ENCODE peak calls at places on chromosomes 11 and 22, in five cellular contexts. L is HepG2, K is K562, F is SK-N-SH, E is GM12878. Q is an unnamed sample.

GRCh38 chr11:130554241-130555055 is 106.0 kb downstream of the ADAMTS15 start:
- DNase-seq in L (no peak), K (no peak), F (no peak), E (no peak), Q (peak)

GRCh38 chr22:30949934-30950660 is 18.5 kb downstream of the MORC2 start:
- DNase-seq in L (no peak), K (no peak), F (no peak), E (no peak), Q (no peak)

GRCh38 chr11:118051136-118051610 is 25.7 kb upstream of the TMPRSS4 start:
- DNase-seq in L (no peak), K (no peak), F (no peak), E (no peak), Q (no peak)

GRCh38 chr11:122811721-122812120 is 26.6 kb upstream of the CRTAM start:
- DNase-seq in L (no peak), K (no peak), F (no peak), E (no peak), Q (no peak)

GRCh38 chr11:27718346-27718852 is 18.1 kb upstream of the BDNF start:
- DNase-seq in L (no peak), K (no peak), F (peak), E (no peak), Q (peak)

GRCh38 chr11:61532136-61533038 is 23.8 kb downstream of the LRRC10B start:
- DNase-seq in L (peak), K (peak), F (peak), E (no peak), Q (no peak)

GRCh38 chr11:83054001-83054400 is 17.7 kb downstream of the RAB30 start:
- DNase-seq in L (no peak), K (no peak), F (no peak), E (no peak), Q (no peak)

GRCh38 chr11:109934151-109934550 is 159.0 kb upstream of the ZC3H12C start:
- DNase-seq in L (no peak), K (no peak), F (no peak), E (no peak), Q (no peak)

GRCh38 chr11:13963169-13963948 is 836 bp downstream of the SPON1 start:
- DNase-seq in L (no peak), K (peak), F (peak), E (no peak), Q (peak)

DNA sequence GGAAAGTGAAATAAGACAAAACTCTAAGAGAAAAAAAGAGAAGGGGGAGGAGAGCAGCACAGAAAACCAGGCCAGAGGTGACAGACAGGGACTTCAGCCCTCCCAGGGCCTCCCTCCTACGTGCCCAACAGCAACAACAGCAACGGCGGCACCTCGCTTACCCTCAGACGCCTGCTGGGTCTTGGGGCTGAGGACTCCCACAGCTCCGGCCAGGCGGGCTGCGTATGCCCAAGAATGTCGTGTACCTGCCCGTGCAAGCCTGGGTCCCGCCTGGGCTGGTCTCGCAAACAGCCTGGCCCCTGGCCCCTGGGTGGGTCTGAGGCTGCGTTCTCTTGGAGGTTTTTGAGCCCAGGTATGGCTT is 30.5 kb downstream of the ARAP1 start:
- DNase-seq in L (no peak), K (no peak), F (no peak), E (no peak), Q (no peak)
- TF ChIP-seq MXI1 in L (no peak), K (no peak), F (no peak), E (no peak), Q (no peak)

GRCh38 chr11:120715239-120715638 is 203.7 kb downstream of the GRIK4 start:
- DNase-seq in L (peak), K (peak), F (peak), E (no peak), Q (no peak)
- TF ChIP-seq MXI1 in L (no peak), K (no peak), F (no peak), E (no peak), Q (no peak)

DNA sequence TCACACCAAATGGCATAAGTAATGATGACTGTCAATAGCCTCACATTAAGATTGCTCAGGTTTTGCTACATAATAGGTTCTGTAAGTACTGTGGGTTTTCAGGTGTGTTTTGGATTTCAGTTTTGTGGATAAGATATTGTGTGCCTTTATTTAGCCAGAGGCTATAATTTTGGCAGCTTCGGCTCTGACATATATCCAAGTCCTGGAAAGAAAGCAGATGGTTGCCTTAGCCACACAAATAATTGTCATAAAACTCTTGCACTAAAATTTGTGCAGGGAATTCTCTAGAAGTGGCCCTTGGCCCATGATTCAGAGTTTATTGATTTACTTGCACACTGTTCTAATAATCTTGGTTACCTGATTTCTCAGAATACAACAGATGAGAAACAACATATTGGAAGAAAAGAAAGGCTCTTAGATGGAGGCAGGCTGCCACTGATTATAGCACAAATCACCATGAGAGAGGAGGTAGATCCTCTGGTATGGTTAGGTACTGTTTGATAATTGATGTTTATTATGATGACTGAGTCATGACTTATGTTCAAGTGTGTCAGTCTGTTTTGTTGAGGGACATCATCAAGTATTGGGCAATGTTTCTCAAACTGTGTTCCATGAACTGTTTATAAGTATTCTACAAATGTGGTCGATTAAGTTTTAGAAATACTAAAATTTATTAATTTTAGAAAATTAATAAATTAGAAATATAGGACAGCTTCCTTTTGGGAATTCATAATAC is 9.7 kb downstream of the REXO2 start:
- DNase-seq in L (no peak), K (no peak), F (no peak), E (no peak), Q (peak)
- TF ChIP-seq MXI1 in L (no peak), K (no peak), F (no peak), E (no peak), Q (no peak)

DNA sequence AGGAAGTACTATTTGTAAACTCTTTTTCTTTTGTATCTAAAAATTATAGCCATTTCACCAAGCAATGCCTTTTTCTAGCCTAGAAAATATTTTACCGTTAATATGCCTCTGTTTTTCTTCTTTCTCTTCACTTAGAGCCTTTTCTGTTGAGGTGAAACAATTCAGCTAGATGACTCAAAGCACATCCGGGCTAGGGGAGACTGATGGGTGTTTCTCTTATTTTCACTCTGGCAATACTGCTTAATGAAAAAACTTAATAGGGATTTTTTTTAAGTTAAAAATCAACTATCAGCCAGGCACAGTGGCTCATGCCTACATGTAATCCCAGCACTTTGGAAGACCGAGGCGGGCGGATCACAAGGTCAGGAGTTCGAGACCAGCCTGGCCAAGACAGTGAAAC is 93.3 kb downstream of the SGSM3 start:
- DNase-seq in L (no peak), K (no peak), F (no peak), E (no peak), Q (no peak)
- TF ChIP-seq MXI1 in L (no peak), K (no peak), F (no peak), E (no peak), Q (no peak)

DNA sequence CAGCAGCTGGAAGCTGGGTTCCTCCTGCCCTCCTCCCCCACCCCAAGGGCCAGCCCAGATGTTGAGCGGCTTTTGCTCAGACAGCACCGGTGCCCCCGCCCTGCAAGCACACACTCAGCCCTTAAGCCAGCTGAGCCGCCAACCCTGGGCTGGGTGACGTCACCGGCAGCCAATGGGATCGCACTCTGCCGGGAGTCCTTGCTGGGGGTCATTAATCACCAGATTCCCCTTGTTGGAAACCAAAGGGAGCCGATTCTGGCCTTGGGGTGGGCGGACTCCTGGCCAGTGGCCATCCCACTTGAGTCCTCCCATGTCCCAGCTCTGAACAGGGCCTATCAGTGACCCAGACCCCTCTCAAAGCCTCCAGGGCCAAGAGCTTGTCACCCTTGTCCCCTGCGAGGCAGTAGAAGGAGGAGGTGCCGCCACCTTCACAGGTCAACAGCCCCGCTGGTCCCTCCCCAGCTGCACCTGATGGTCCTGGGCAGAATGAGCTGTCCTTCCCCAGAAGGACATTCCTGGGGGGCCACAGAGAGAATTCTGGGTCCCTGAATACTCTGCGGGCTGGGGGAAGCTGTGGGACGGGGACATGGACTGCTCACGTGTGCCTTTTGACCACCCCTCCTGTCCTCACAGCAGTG is 7.4 kb downstream of the DUSP8 start:
- DNase-seq in L (no peak), K (peak), F (peak), E (no peak), Q (peak)
- TF ChIP-seq MXI1 in L (no peak), K (no peak), F (no peak), E (no peak), Q (no peak)

GRCh38 chr11:69799097-69799496 is 20.1 kb downstream of the FGF3 start:
- DNase-seq in L (no peak), K (no peak), F (no peak), E (no peak), Q (no peak)
- TF ChIP-seq MXI1 in L (no peak), K (no peak), F (no peak), E (no peak), Q (no peak)

GRCh38 chr22:19666663-19667593 is 47.4 kb upstream of the SEPTIN5 start:
- DNase-seq in L (no peak), K (peak), F (no peak), E (no peak), Q (peak)
- TF ChIP-seq MXI1 in L (no peak), K (no peak), F (no peak), E (no peak), Q (no peak)